ENCODE peak calls at places on chromosome 1, in nine cellular contexts. N is T47D; Y is B cell; V is Calu3; P is WTC11; A is activated naive CD8-positive, alpha-beta T cell treated with anti-CD3 and anti-CD28 coated beads, Interleukin-2, amount 50 U/mL, for 24 hours; Z is stromal cell of bone marrow; O is breast epithelium; W is fibroblast of mammary gland. T is an unnamed sample.

GRCh38 chr1:198848649-198849048 is 209.8 kb downstream of the PTPRC start:
- DNase-seq in W (no peak), Z (no peak), N (no peak), V (no peak), P (no peak), O (no peak), A (no peak), Y (no peak), T (no peak)

GRCh38 chr1:20192364-20192763 is 6.0 kb upstream of the PLA2G2C start:
- DNase-seq in A (no peak), Y (no peak), Z (no peak), V (no peak), P (no peak), W (peak), N (no peak), O (no peak), T (peak)

GRCh38 chr1:241848680-241849344 is 808 bp downstream of the EXO1 start:
- DNase-seq in A (no peak), W (no peak), O (no peak), V (no peak), P (no peak), Y (no peak), N (no peak), Z (no peak), T (peak)

GRCh38 chr1:91138959-91139358 is 117.1 kb upstream of the ZNF644 start:
- DNase-seq in Y (no peak), O (no peak), W (no peak), N (no peak), A (no peak), P (no peak), Z (no peak), V (no peak), T (no peak)

GRCh38 chr1:221670081-221670480 is 71.8 kb downstream of the DUSP10 start:
- DNase-seq in Z (peak), O (no peak), P (no peak), V (no peak), N (no peak), A (no peak), Y (no peak), W (peak), T (no peak)

GRCh38 chr1:57908471-57908870 is 484.6 kb upstream of the DAB1 start:
- DNase-seq in Y (no peak), O (no peak), W (no peak), A (no peak), P (no peak), N (no peak), V (no peak), Z (no peak), T (no peak)

GRCh38 chr1:199157494-199157893 is 518.7 kb downstream of the PTPRC start:
- DNase-seq in W (peak), A (no peak), V (peak), P (no peak), N (peak), Z (no peak), O (no peak), Y (no peak), T (no peak)

GRCh38 chr1:234866007-234866866 is 256.3 kb upstream of the IRF2BP2 start:
- DNase-seq in N (no peak), W (peak), O (no peak), V (peak), Z (peak), A (no peak), Y (no peak), P (no peak), T (peak)

T was measured in erythroblast.